ENCODE peak calls at places on chromosome 11, in seven cellular contexts. T is NCI-H187, X is GM03348, U is HuH-7, R is GM23248, Z is iris pigment epithelial cell, C is adipocyte. B is an unnamed sample.

GRCh38 chr11:125871391-125872137 is 15.9 kb upstream of the HYLS1 start:
- DNase-seq in T (no peak), X (peak), U (peak), R (peak), Z (peak), C (peak), B (no peak)

GRCh38 chr11:104713366-104713765 is 184.9 kb downstream of the CASP12 start:
- DNase-seq in T (no peak), X (no peak), U (no peak), R (no peak), Z (peak), C (peak), B (no peak)

GRCh38 chr11:8913961-8914660 is 3.1 kb downstream of the AKIP1 start:
- DNase-seq in T (no peak), X (peak), U (peak), R (peak), Z (peak), C (peak), B (no peak)

GRCh38 chr11:17275376-17276235 is 933 bp upstream of the NUCB2 start:
- DNase-seq in T (no peak), X (no peak), U (peak), R (peak), Z (no peak), C (no peak), B (no peak)

GRCh38 chr11:2834893-2835767 is 50.4 kb downstream of the CDKN1C start:
- DNase-seq in T (no peak), X (no peak), U (no peak), R (no peak), Z (no peak), C (no peak), B (no peak)

GRCh38 chr11:111665779-111666178 is 63.5 kb downstream of the SIK2 start:
- DNase-seq in T (no peak), X (no peak), U (peak), R (peak), Z (peak), C (peak), B (no peak)

GRCh38 chr11:116373107-116373506 is 399.7 kb downstream of the BUD13 start:
- DNase-seq in T (no peak), X (no peak), U (no peak), R (no peak), Z (no peak), C (no peak), B (no peak)

GRCh38 chr11:3022300-3022967 is 30.3 kb upstream of the NAP1L4 start:
- DNase-seq in T (no peak), X (peak), U (no peak), R (peak), Z (peak), C (peak), B (no peak)

GRCh38 chr11:73252577-73253191 is 19.5 kb upstream of the P2RY6 start:
- DNase-seq in T (peak), X (no peak), U (no peak), R (no peak), Z (no peak), C (no peak), B (no peak)

GRCh38 chr11:71191201-71191600 is 61.2 kb downstream of the SHANK2 start:
- DNase-seq in T (no peak), X (no peak), U (no peak), R (no peak), Z (no peak), C (no peak), B (no peak)

B was measured in AG09309.